ENCODE peak calls at places on chromosomes 12 and 14, in six cellular contexts. U, O, F, T, X and L are unnamed samples.

GRCh38 chr12:121968880-121969279 is 50.5 kb downstream of the CFAP251 start:
- DNase-seq in U (peak; percentile 18), O (peak; percentile 24), F (peak; percentile 24), T (no peak), X (no peak), L (no peak)

GRCh38 chr12:79174656-79175055 is 310.1 kb downstream of the SYT1 start:
- DNase-seq in U (no peak), O (no peak), F (no peak), T (peak; percentile 42), X (no peak), L (no peak)

GRCh38 chr14:105999361-106000028 is 473.1 kb downstream of the TMEM121 start:
- DNase-seq in U (peak; percentile 43), O (peak; percentile 40), F (peak; percentile 70), T (peak; percentile 24), X (peak; percentile 61), L (no peak)

GRCh38 chr14:44404599-44405349 is 102.3 kb downstream of the FSCB start:
- DNase-seq in U (no peak), O (no peak), F (no peak), T (no peak), X (no peak), L (no peak)

GRCh38 chr12:89140580-89141236 is 211.6 kb downstream of the DUSP6 start:
- DNase-seq in U (no peak), O (peak; percentile 58), F (no peak), T (no peak), X (no peak), L (no peak)

GRCh38 chr12:131511391-131511802 is 199.5 kb upstream of the SFSWAP start:
- DNase-seq in U (no peak), O (no peak), F (peak; percentile 12), T (peak; percentile 3), X (no peak), L (no peak)

GRCh38 chr14:96098309-96098998 is 59.3 kb downstream of the C14orf132 start:
- DNase-seq in U (peak; percentile 24), O (no peak), F (no peak), T (peak; percentile 64), X (peak; percentile 51), L (no peak)

GRCh38 chr12:15855646-15856045 is 26.5 kb upstream of the STRAP start:
- DNase-seq in U (no peak), O (no peak), F (no peak), T (no peak), X (no peak), L (no peak)

GRCh38 chr14:22601456-22601855 is 3.4 kb downstream of the ABHD4 start:
- DNase-seq in U (no peak), O (no peak), F (no peak), T (no peak), X (no peak), L (no peak)

GRCh38 chr14:29926701-29927595 is 699 bp downstream of the PRKD1 start:
- DNase-seq in U (peak; percentile 72), O (peak; percentile 49), F (peak; percentile 45), T (no peak), X (peak; percentile 27), L (no peak)

GRCh38 chr12:93122089-93122488 is 193.0 kb upstream of the EEA1 start:
- DNase-seq in U (no peak), O (no peak), F (no peak), T (no peak), X (no peak), L (no peak)

GRCh38 chr12:51326762-51327439 is 2.9 kb upstream of the BIN2 start:
- DNase-seq in U (peak; percentile 46), O (no peak), F (no peak), T (no peak), X (no peak), L (no peak)

GRCh38 chr12:123067654-123068053 is 83.2 kb downstream of the PITPNM2 start:
- DNase-seq in U (no peak), O (no peak), F (no peak), T (no peak), X (no peak), L (no peak)

GRCh38 chr12:105978276-105978675 is 160.5 kb downstream of the NUAK1 start:
- DNase-seq in U (no peak), O (no peak), F (no peak), T (no peak), X (no peak), L (no peak)

GRCh38 chr14:100142073-100143040 is 17.1 kb downstream of the DEGS2 start:
- DNase-seq in U (peak; percentile 37), O (peak; percentile 51), F (peak; percentile 78), T (no peak), X (peak; percentile 88), L (no peak)

GRCh38 chr12:88895634-88896033 is 315.4 kb upstream of the KITLG start:
- DNase-seq in U (no peak), O (no peak), F (no peak), T (no peak), X (no peak), L (no peak)

GRCh38 chr12:64691793-64692583 is 67.2 kb downstream of the GNS start:
- DNase-seq in U (no peak), O (no peak), F (no peak), T (no peak), X (no peak), L (no peak)

GRCh38 chr14:90409209-90409730 is 12.4 kb downstream of the CALM1 start:
- DNase-seq in U (peak; percentile 33), O (peak; percentile 49), F (peak; percentile 39), T (no peak), X (no peak), L (no peak)

GRCh38 chr14:67607646-67608045 is 7.6 kb upstream of the PIGH start:
- DNase-seq in U (no peak), O (no peak), F (no peak), T (no peak), X (no peak), L (no peak)

GRCh38 chr14:102442241-102443211 is 67.0 kb downstream of the ANKRD9 start:
- DNase-seq in U (no peak), O (no peak), F (peak; percentile 87), T (no peak), X (peak; percentile 90), L (no peak)

GRCh38 chr14:37443461-37443860 is 151.6 kb downstream of the FOXA1 start:
- DNase-seq in U (no peak), O (no peak), F (no peak), T (no peak), X (no peak), L (no peak)

GRCh38 chr12:2868986-2869385 is 8.0 kb downstream of the FOXM1 start:
- DNase-seq in U (no peak), O (no peak), F (no peak), T (no peak), X (no peak), L (no peak)

GRCh38 chr12:52007158-52007921 is 594 bp downstream of the TAMALIN start:
- DNase-seq in U (peak; percentile 31), O (peak; percentile 60), F (peak; percentile 50), T (no peak), X (no peak), L (no peak)

GRCh38 chr12:28130625-28131598 is 59.3 kb upstream of the CCDC91 start:
- DNase-seq in U (peak; percentile 19), O (peak; percentile 17), F (no peak), T (no peak), X (no peak), L (peak; percentile 24)

DNA sequence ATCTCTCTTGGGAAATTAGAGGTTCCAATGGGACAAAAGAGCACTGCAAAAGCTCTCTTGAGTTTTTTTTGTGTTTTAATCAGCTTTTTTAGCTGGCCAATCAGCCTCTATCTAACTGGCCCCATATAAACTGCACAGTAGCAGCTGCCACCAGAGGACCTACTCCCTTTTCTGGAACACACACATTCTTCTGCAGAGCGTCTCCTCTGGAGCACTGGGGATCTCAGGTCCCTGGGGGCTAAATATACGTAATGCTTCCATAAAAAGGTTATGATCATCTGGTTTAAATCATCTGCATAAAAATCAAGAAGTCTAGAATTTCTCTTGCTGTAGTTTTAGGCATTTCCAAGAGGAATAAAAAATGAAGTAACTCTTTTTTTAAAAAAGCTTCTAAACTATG is 32.3 kb downstream of the TSPAN8 start:
- DNase-seq in U (no peak), O (no peak), F (no peak), T (no peak), X (no peak), L (no peak)
- TF ChIP-seq CTCF in U (no peak), O (no peak), F (no peak), T (no peak), X (no peak), L (no peak)

GRCh38 chr12:56040963-56041578 is 647 bp upstream of the RPS26 start:
- DNase-seq in U (no peak), O (no peak), F (no peak), T (no peak), X (peak; percentile 29), L (no peak)
- TF ChIP-seq CTCF in U (peak; percentile 34), O (no peak), F (no peak), T (no peak), X (no peak), L (no peak)

DNA sequence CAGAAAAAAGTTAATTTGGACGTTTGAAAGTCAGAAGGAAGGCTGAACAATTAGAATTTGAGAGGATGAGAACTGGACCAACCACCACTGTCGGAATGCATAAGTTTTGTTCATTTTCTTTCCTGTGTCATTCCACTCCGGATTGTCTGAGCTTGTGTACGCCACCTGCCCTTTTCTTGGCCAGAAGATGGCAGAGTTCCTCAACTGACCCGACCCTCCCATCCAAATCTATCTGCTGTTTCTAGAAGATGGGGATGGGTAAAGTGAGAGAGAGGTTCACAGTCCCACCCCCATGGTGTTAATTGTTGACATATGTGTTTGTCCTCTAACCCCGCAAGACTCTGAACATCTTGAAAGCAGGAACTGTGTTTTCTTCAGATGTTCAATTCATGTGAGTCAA is 388.0 kb downstream of the VRK1 start:
- DNase-seq in U (no peak), O (no peak), F (no peak), T (no peak), X (no peak), L (no peak)
- TF ChIP-seq CTCF in U (no peak), O (peak; percentile 33), F (no peak), T (peak; percentile 61), X (no peak), L (no peak)

DNA sequence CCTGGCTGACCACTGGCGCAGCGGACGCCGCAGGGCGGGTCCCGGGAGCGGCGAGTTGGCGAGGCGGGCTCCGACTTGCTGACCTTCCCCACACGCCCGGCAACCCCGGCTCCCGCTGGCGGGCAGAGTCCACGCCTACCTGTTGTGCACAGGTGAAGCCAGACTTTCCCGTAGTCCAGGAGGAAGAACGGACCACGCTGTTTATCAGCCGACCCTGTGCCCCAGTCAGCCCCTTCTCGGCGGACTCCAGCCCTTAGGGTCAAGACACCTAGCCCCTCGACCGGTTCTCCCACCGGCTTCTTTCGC is 384 bp downstream of the HEATR5A start:
- DNase-seq in U (peak; percentile 80), O (peak; percentile 63), F (peak; percentile 84), T (no peak), X (peak; percentile 87), L (no peak)
- TF ChIP-seq CTCF in U (no peak), O (no peak), F (no peak), T (no peak), X (no peak), L (no peak)